ENCODE peak calls at places on chromosome 19, in ten cellular contexts. M, B, R, D, L, U, E, H, O and K are unnamed samples.
A peak's percentile ranks its signal among the peaks of the same experiment; 100 is the strongest.

GRCh38 chr19:1522061-1522460 is 1.8 kb upstream of the PLK5 start:
- DNase-seq in M (no peak), B (no peak), R (no peak), D (no peak), L (no peak), U (no peak), E (no peak), H (no peak), O (no peak), K (no peak)

GRCh38 chr19:1001538-1002166 is 1.4 kb downstream of the GRIN3B start:
- DNase-seq in M (peak; percentile 90), B (peak; percentile 84), R (peak; percentile 71), D (no peak), L (peak; percentile 65), U (no peak), E (no peak), H (peak; percentile 89), O (no peak), K (no peak)

GRCh38 chr19:4052993-4053422 is 13.7 kb downstream of the ZBTB7A start:
- DNase-seq in M (no peak), B (no peak), R (no peak), D (peak; percentile 72), L (no peak), U (no peak), E (no peak), H (no peak), O (no peak), K (no peak)

GRCh38 chr19:15114153-15114540 is 6.9 kb downstream of the SYDE1 start:
- DNase-seq in M (no peak), B (no peak), R (no peak), D (no peak), L (no peak), U (no peak), E (peak; percentile 53), H (no peak), O (no peak), K (no peak)

GRCh38 chr19:40284501-40285352 is at the start of gene AKT2:
- DNase-seq in M (peak; percentile 95), B (no peak), R (peak; percentile 88), D (no peak), L (peak; percentile 73), U (peak; percentile 59), E (no peak), H (peak; percentile 83), O (no peak), K (no peak)

GRCh38 chr19:54937926-54938325 is 9.4 kb downstream of the NLRP7 start:
- DNase-seq in M (no peak), B (no peak), R (no peak), D (no peak), L (no peak), U (no peak), E (no peak), H (no peak), O (no peak), K (no peak)

GRCh38 chr19:44745887-44746600 is 2.5 kb upstream of the BCL3 start:
- DNase-seq in M (no peak), B (no peak), R (no peak), D (no peak), L (no peak), U (no peak), E (no peak), H (no peak), O (no peak), K (no peak)

GRCh38 chr19:31274266-31274963 is 74.8 kb downstream of the TSHZ3 start:
- DNase-seq in M (no peak), B (no peak), R (no peak), D (no peak), L (no peak), U (no peak), E (no peak), H (peak; percentile 4), O (no peak), K (no peak)

GRCh38 chr19:3459322-3459881 is 20.9 kb downstream of the SMIM24 start:
- DNase-seq in M (peak; percentile 90), B (no peak), R (peak; percentile 60), D (no peak), L (no peak), U (no peak), E (peak; percentile 94), H (peak; percentile 80), O (peak; percentile 70), K (peak; percentile 97)

DNA sequence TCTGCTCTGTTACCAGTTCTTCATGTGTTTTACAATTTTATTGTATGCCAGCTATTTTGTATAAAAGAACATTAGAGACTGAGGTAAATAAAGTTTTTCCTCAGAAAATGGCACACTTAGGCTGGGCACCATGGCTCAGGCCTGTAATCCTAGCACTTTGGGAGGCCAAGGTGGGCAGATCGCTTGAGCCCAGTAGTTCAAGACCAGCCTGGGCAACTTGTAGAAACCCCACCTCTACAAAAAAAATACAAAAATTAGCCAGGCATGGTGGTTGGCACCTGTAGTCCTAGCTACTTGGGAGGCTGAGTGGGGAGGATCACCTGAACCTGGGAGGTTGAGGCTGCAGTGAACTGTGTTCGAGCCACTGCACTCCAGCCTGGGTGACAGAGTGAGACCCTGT is 32.0 kb downstream of the CCDC8 start:
- DNase-seq in M (no peak), B (no peak), R (no peak), D (no peak), L (no peak), U (no peak), E (peak; percentile 4), H (no peak), O (no peak), K (no peak)
- H3K27ac ChIP-seq in M (no peak overlapping the region), B (no peak overlapping the region), R (no peak overlapping the region), D (no peak overlapping the region), L (no peak overlapping the region), U (no peak overlapping the region), E (no peak overlapping the region), H (no peak overlapping the region), O (no peak overlapping the region), K (no peak overlapping the region)

GRCh38 chr19:47445937-47446402 is 25.7 kb downstream of the SLC8A2 start:
- DNase-seq in M (peak; percentile 84), B (peak; percentile 81), R (peak; percentile 49), D (no peak), L (peak; percentile 61), U (no peak), E (peak; percentile 41), H (peak; percentile 79), O (no peak), K (no peak)
- H3K27ac ChIP-seq in M (no peak overlapping the region), B (no peak overlapping the region), R (no peak overlapping the region), D (no peak overlapping the region), L (no peak overlapping the region), U (no peak overlapping the region), E (no peak overlapping the region), H (no peak overlapping the region), O (no peak overlapping the region), K (no peak overlapping the region)

GRCh38 chr19:8311461-8312260 is 3.5 kb upstream of the CD320 start:
- DNase-seq in M (no peak), B (no peak), R (no peak), D (peak; percentile 74), L (no peak), U (peak; percentile 22), E (peak; percentile 57), H (peak; percentile 25), O (no peak), K (no peak)
- H3K27ac ChIP-seq in M (no peak overlapping the region), B (no peak overlapping the region), R (no peak overlapping the region), D (peak overlapping the region; percentile 13), L (no peak overlapping the region), U (no peak overlapping the region), E (no peak overlapping the region), H (no peak overlapping the region), O (peak overlapping the region; percentile 69), K (peak overlapping the region; percentile 39)

GRCh38 chr19:19663292-19664120 is at the start of gene ATP13A1:
- DNase-seq in M (peak; percentile 98), B (peak; percentile 96), R (peak; percentile 98), D (peak; percentile 96), L (peak; percentile 95), U (peak; percentile 97), E (peak; percentile 97), H (peak; percentile 94), O (peak; percentile 96), K (peak; percentile 98)

GRCh38 chr19:19661141-19661674 is 2.3 kb downstream of the ATP13A1 start:
- DNase-seq in M (no peak), B (no peak), R (no peak), D (no peak), L (no peak), U (no peak), E (no peak), H (no peak), O (no peak), K (no peak)

GRCh38 chr19:19662344-19662743 is 1.1 kb downstream of the ATP13A1 start:
- DNase-seq in M (no peak), B (no peak), R (no peak), D (no peak), L (no peak), U (no peak), E (no peak), H (no peak), O (no peak), K (no peak)

GRCh38 chr19:19661675-19662251 is 1.7 kb downstream of the ATP13A1 start:
- DNase-seq in M (peak; percentile 62), B (no peak), R (no peak), D (no peak), L (peak; percentile 35), U (no peak), E (no peak), H (no peak), O (no peak), K (no peak)

DNA sequence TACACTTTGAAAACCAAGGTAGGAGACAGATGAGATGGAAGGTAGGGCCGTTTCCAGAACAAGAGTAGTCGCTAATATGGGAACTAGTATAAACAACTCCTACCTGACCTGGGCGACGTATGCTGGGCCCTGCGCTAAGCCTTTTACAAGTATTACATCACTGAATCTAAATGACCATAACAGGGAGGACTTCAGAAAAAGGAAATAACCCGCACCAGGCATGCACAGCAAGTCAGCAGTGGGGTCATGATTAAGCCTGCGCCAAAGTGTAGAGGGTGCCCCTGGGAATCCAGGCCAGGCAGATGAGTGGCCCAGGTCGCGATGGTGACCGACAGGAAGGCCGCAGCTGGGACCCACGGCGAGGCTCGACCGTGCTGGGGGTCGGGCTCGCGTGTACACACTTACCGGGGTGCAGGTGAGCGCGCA is 597 bp downstream of the ATP13A1 start:
- DNase-seq in M (no peak), B (no peak), R (no peak), D (no peak), L (no peak), U (no peak), E (no peak), H (no peak), O (no peak), K (no peak)
- H3K27ac ChIP-seq in M (peak overlapping the region; percentile 49), B (peak overlapping the region; percentile 88), R (peak overlapping the region; percentile 15), D (peak overlapping the region; percentile 64), L (peak overlapping the region; percentile 94), U (peak overlapping the region; percentile 86), E (no peak overlapping the region), H (peak overlapping the region; percentile 73), O (peak overlapping the region; percentile 99), K (peak overlapping the region; percentile 92)

GRCh38 chr19:17483605-17484002 is 13.3 kb downstream of the SLC27A1 start:
- DNase-seq in M (no peak), B (no peak), R (no peak), D (no peak), L (no peak), U (no peak), E (no peak), H (no peak), O (no peak), K (no peak)
- H3K27ac ChIP-seq in M (no peak overlapping the region), B (no peak overlapping the region), R (no peak overlapping the region), D (no peak overlapping the region), L (no peak overlapping the region), U (no peak overlapping the region), E (no peak overlapping the region), H (no peak overlapping the region), O (no peak overlapping the region), K (no peak overlapping the region)